ENCODE peak calls at places on chromosomes 6 and 20, in five cellular contexts. M is H1, Y is HCT116, T is K562, V is GM12878. H is an unnamed sample.

GRCh38 chr6:150652848-150653613 is 53.3 kb downstream of the PLEKHG1 start:
- DNase-seq in T (no peak), V (no peak), Y (no peak), M (no peak), H (no peak)

GRCh38 chr6:106117579-106117978 is 31.4 kb downstream of the PRDM1 start:
- DNase-seq in Y (no peak), M (no peak), V (no peak), T (no peak), H (no peak)

GRCh38 chr20:31951530-31952453 is at the start of gene PDRG1:
- DNase-seq in Y (peak; percentile 88), M (peak; percentile 99), V (peak; percentile 76), T (peak; percentile 97), H (peak; percentile 98)

GRCh38 chr20:11516448-11516847 is 401.2 kb upstream of the BTBD3 start:
- DNase-seq in M (no peak), Y (no peak), T (no peak), V (no peak), H (no peak)

GRCh38 chr6:35068206-35068605 is 72.9 kb downstream of the TCP11 start:
- DNase-seq in M (no peak), Y (no peak), V (no peak), T (no peak), H (no peak)

GRCh38 chr6:44653761-44654218 is 266.3 kb downstream of the CDC5L start:
- DNase-seq in T (no peak), V (no peak), Y (no peak), M (no peak), H (no peak)

GRCh38 chr6:15536201-15536955 is 126.5 kb downstream of the DTNBP1 start:
- DNase-seq in M (peak; percentile 31), T (no peak), Y (no peak), V (no peak), H (no peak)

GRCh38 chr6:125114248-125114858 is 39.2 kb upstream of the TPD52L1 start:
- DNase-seq in M (no peak), V (no peak), Y (peak; percentile 55), T (peak; percentile 78), H (peak; percentile 43)

GRCh38 chr20:61799928-61800327 is 265.8 kb downstream of the TAF4 start:
- DNase-seq in M (no peak), V (no peak), Y (no peak), T (no peak), H (no peak)

GRCh38 chr20:59643616-59644061 is 39.3 kb downstream of the PHACTR3 start:
- DNase-seq in V (no peak), T (no peak), Y (no peak), M (no peak), H (no peak)

GRCh38 chr20:20367681-20368413 is at the start of gene INSM1:
- DNase-seq in M (no peak), V (no peak), Y (no peak), T (no peak), H (no peak)

GRCh38 chr6:116390571-116390970 is 19.8 kb downstream of the DSE start:
- DNase-seq in V (no peak), Y (no peak), T (no peak), M (no peak), H (no peak)

GRCh38 chr6:126040826-126041225 is 54.5 kb downstream of the TRMT11 start:
- DNase-seq in V (no peak), T (no peak), M (no peak), Y (no peak), H (peak; percentile 24)

DNA sequence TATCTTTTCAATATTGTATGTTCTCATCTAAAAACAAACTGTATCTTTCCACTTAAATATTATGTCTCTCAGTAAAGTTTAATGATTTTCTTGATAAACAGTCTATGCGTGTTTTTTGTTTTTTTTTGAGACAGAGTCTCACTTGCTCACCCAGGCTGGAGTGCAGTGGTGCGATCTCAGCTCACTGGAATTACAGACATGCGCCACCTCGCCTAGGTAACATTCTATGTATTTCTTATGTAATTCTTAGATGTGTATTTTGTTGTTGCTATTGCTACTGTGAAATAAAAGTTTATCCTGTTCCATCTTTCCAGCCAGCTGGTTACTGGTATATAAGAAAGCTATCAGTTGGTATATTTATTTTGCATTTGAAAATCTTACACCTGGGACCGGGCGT is 29.4 kb downstream of the ABHD12 start:
- DNase-seq in V (no peak), M (no peak), T (no peak), Y (no peak), H (peak; percentile 33)
- TF ChIP-seq SP1 in V (no peak), M (no peak), T (no peak), Y (no peak), H (no peak)

DNA sequence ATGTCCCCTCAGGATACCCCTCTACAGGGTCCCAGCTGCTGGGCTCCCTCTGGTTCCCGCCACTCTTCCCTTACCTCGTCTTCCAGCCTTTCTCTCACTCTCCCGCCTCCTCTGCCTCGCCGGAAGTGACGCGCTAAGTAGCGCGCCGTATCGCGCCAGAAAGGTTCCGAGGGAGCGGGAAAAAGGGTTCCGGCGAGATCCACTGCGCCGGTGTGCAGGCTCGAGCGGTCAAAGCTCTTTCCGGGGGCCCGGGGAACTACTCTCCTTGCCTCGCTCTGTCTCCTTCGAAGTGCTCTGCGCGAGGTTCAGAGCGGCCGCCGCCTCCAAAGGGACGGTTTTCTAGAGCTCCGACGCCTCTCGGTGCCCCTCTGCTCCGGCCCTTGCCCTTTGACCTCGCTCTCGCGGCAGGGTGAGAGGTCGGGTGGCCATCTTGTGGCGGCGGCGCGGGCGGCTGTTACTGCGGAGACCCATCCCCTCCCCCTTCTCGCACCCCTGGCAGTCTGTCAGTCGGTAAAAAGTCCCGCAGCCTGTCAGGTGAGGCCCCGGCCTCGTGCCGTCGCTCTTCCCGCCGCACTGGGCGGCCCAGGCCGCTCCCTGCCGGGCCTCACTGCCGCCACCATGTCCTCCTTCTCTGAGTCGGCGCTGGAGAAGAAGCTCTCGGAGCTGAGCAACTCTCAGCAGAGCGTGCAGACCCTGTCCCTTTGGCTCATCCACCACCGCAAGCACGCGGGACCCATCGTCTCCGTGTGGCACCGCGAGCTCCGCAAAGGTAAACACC is at the start of the genes RPRD1B and TTI1:
- DNase-seq in V (peak; percentile 65), M (peak; percentile 91), T (peak; percentile 97), Y (peak; percentile 80), H (peak; percentile 95)
- TF ChIP-seq POLR2A in V (peak; percentile 87), M (peak; percentile 91), T (peak; percentile 89), Y (peak; percentile 75), H (peak; percentile 95)

GRCh38 chr6:156914171-156914570 is 137.0 kb downstream of the ARID1B start:
- DNase-seq in V (no peak), Y (no peak), T (no peak), M (no peak), H (no peak)

GRCh38 chr6:156910938-156911337 is 133.8 kb downstream of the ARID1B start:
- DNase-seq in V (no peak), T (no peak), M (no peak), Y (no peak), H (no peak)

GRCh38 chr6:156910011-156910334 is 132.8 kb downstream of the ARID1B start:
- DNase-seq in V (no peak), M (no peak), T (no peak), Y (no peak), H (no peak)

GRCh38 chr6:156911581-156911980 is 134.4 kb downstream of the ARID1B start:
- DNase-seq in Y (no peak), M (no peak), V (no peak), T (no peak), H (no peak)

GRCh38 chr6:156912431-156912830 is 135.3 kb downstream of the ARID1B start:
- DNase-seq in Y (no peak), M (no peak), T (peak; percentile 42), V (no peak), H (no peak)
- TF ChIP-seq JUND in Y (no peak), M (no peak), T (no peak), V (no peak), H (no peak)

DNA sequence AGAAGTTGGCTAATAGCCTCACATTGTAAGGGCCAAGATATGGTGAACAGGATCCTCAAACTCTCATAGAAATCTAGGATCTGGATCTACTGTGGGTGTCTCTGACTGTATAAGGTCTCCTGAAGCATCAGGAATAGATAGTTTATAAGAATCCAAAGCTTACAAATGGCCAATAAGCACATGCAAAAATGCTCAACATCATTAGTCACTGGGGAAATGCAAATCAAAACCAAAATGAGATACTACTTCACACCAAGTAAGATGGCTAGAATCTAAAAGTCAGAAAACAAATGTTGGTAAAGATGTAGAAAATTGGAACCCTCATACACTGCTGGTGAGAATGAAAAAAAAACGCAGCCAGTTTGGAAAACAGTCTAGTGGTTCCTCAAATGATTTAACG is 14.3 kb upstream of the RNF182 start:
- DNase-seq in V (no peak), T (no peak), Y (no peak), M (no peak), H (no peak)
- TF ChIP-seq SP1 in V (no peak), T (no peak), Y (no peak), M (no peak), H (no peak)

GRCh38 chr20:57539889-57540288 is 14.9 kb upstream of the CTCFL start:
- DNase-seq in M (no peak), V (no peak), T (peak; percentile 28), Y (no peak), H (no peak)

GRCh38 chr20:57535297-57535696 is 10.4 kb upstream of the CTCFL start:
- DNase-seq in V (no peak), Y (no peak), M (no peak), T (peak; percentile 75), H (no peak)

GRCh38 chr20:57536120-57536708 is 11.3 kb upstream of the CTCFL start:
- DNase-seq in Y (no peak), V (no peak), M (no peak), T (peak; percentile 51), H (no peak)

GRCh38 chr20:57540889-57541288 is 15.9 kb upstream of the CTCFL start:
- DNase-seq in M (no peak), V (no peak), Y (no peak), T (no peak), H (no peak)

GRCh38 chr20:57536759-57537724 is 12.1 kb upstream of the CTCFL start:
- DNase-seq in Y (no peak), M (no peak), T (no peak), V (no peak), H (no peak)
- TF ChIP-seq POLR2A in Y (no peak), M (no peak), T (no peak), V (no peak), H (no peak)